ENCODE peak calls at places on chromosome 7, in ten cellular contexts. T, C, P, F, S, G, Q, B, Y and M are unnamed samples.

GRCh38 chr7:35700327-35700726 is 5.4 kb upstream of the HERPUD2 start:
- DNase-seq in T (no peak), C (no peak), P (no peak), F (no peak), S (no peak), G (no peak), Q (no peak), B (no peak), Y (no peak), M (no peak)

GRCh38 chr7:96968981-96969380 is 36.4 kb upstream of the DLX6 start:
- DNase-seq in T (no peak), C (no peak), P (no peak), F (no peak), S (no peak), G (no peak), Q (no peak), B (no peak), Y (no peak), M (peak)

GRCh38 chr7:73972614-73973013 is 55.4 kb upstream of the ELN start:
- DNase-seq in T (no peak), C (no peak), P (no peak), F (peak), S (no peak), G (no peak), Q (no peak), B (no peak), Y (peak), M (no peak)

GRCh38 chr7:70703785-70704184 is 428.2 kb upstream of the GALNT17 start:
- DNase-seq in T (no peak), C (no peak), P (no peak), F (no peak), S (no peak), G (no peak), Q (no peak), B (no peak), Y (no peak), M (no peak)

GRCh38 chr7:158779061-158779992 is 50.0 kb downstream of the ESYT2 start:
- DNase-seq in T (no peak), C (no peak), P (no peak), F (no peak), S (peak), G (no peak), Q (no peak), B (no peak), Y (no peak), M (no peak)

GRCh38 chr7:15751191-15751701 is 64.8 kb upstream of the MEOX2 start:
- DNase-seq in T (no peak), C (no peak), P (no peak), F (no peak), S (no peak), G (no peak), Q (no peak), B (no peak), Y (no peak), M (no peak)

GRCh38 chr7:25615603-25616002 is 387.3 kb upstream of the NPVF start:
- DNase-seq in T (no peak), C (no peak), P (no peak), F (no peak), S (no peak), G (peak), Q (no peak), B (no peak), Y (no peak), M (peak)

GRCh38 chr7:33903770-33904679 is 1.3 kb upstream of the BMPER start:
- DNase-seq in T (no peak), C (peak), P (peak), F (no peak), S (peak), G (no peak), Q (no peak), B (peak), Y (peak), M (no peak)

GRCh38 chr7:84218681-84219080 is 24.1 kb upstream of the SEMA3A start:
- DNase-seq in T (no peak), C (no peak), P (no peak), F (no peak), S (peak), G (peak), Q (no peak), B (no peak), Y (no peak), M (no peak)

GRCh38 chr7:155558961-155559360 is 12.6 kb upstream of the CNPY1 start:
- DNase-seq in T (no peak), C (no peak), P (no peak), F (no peak), S (no peak), G (no peak), Q (no peak), B (no peak), Y (no peak), M (no peak)

GRCh38 chr7:107502154-107502553 is 32.3 kb downstream of the GPR22 start:
- DNase-seq in T (no peak), C (no peak), P (no peak), F (no peak), S (no peak), G (no peak), Q (no peak), B (no peak), Y (no peak), M (no peak)

GRCh38 chr7:29951206-29951605 is 38.4 kb downstream of the SCRN1 start:
- DNase-seq in T (no peak), C (no peak), P (no peak), F (no peak), S (no peak), G (no peak), Q (no peak), B (no peak), Y (no peak), M (no peak)